ENCODE peak calls at places on chromosomes 2 and 18, in five cellular contexts. One of them, this sample, is unnamed.

GRCh38 chr2:88019985-88020384 is 3.6 kb upstream of the RNU2-63P start:
- DNase-seq in stimulated activated CD8-positive, alpha-beta memory T cell treated with anti-CD3 and anti-CD28 coated beads, Interleukin-7, amount 100 ng/mL, for 1 hour: no peak
- DNase-seq in left ventricle myocardium superior: no peak
- DNase-seq in natural killer cell treated with Interleukin-12 subunit alpha and Interleukin-12 subunit beta and Interleukin-15 and Interleukin-18, amount 100 ng/mL, for 72 hours: no peak
- DNase-seq in sciatic nerve: no peak
- DNase-seq in this sample: no peak

GRCh38 chr2:3322311-3322970 is 55.2 kb downstream of the EIPR1 start:
- DNase-seq in left ventricle myocardium superior: no peak
- DNase-seq in sciatic nerve: no peak
- DNase-seq in natural killer cell treated with Interleukin-12 subunit alpha and Interleukin-12 subunit beta and Interleukin-15 and Interleukin-18, amount 100 ng/mL, for 72 hours: no peak
- DNase-seq in stimulated activated CD8-positive, alpha-beta memory T cell treated with anti-CD3 and anti-CD28 coated beads, Interleukin-7, amount 100 ng/mL, for 1 hour: no peak
- DNase-seq in this sample: no peak

GRCh38 chr18:55588001-55588875 is at the start of gene TCF4:
- DNase-seq in sciatic nerve: peak
- DNase-seq in natural killer cell treated with Interleukin-12 subunit alpha and Interleukin-12 subunit beta and Interleukin-15 and Interleukin-18, amount 100 ng/mL, for 72 hours: peak
- DNase-seq in left ventricle myocardium superior: peak
- DNase-seq in stimulated activated CD8-positive, alpha-beta memory T cell treated with anti-CD3 and anti-CD28 coated beads, Interleukin-7, amount 100 ng/mL, for 1 hour: no peak
- DNase-seq in this sample: peak

GRCh38 chr2:38260469-38260868 is 116.6 kb downstream of the ATL2 start:
- DNase-seq in left ventricle myocardium superior: no peak
- DNase-seq in sciatic nerve: no peak
- DNase-seq in natural killer cell treated with Interleukin-12 subunit alpha and Interleukin-12 subunit beta and Interleukin-15 and Interleukin-18, amount 100 ng/mL, for 72 hours: no peak
- DNase-seq in stimulated activated CD8-positive, alpha-beta memory T cell treated with anti-CD3 and anti-CD28 coated beads, Interleukin-7, amount 100 ng/mL, for 1 hour: no peak
- DNase-seq in this sample: no peak

GRCh38 chr2:26946841-26947784 is 23.3 kb upstream of the MAPRE3 start:
- DNase-seq in natural killer cell treated with Interleukin-12 subunit alpha and Interleukin-12 subunit beta and Interleukin-15 and Interleukin-18, amount 100 ng/mL, for 72 hours: no peak
- DNase-seq in left ventricle myocardium superior: peak
- DNase-seq in sciatic nerve: no peak
- DNase-seq in stimulated activated CD8-positive, alpha-beta memory T cell treated with anti-CD3 and anti-CD28 coated beads, Interleukin-7, amount 100 ng/mL, for 1 hour: no peak
- DNase-seq in this sample: no peak

GRCh38 chr2:9772035-9772998 is 71.0 kb upstream of the TAF1B start:
- DNase-seq in left ventricle myocardium superior: peak
- DNase-seq in sciatic nerve: no peak
- DNase-seq in stimulated activated CD8-positive, alpha-beta memory T cell treated with anti-CD3 and anti-CD28 coated beads, Interleukin-7, amount 100 ng/mL, for 1 hour: no peak
- DNase-seq in natural killer cell treated with Interleukin-12 subunit alpha and Interleukin-12 subunit beta and Interleukin-15 and Interleukin-18, amount 100 ng/mL, for 72 hours: no peak
- DNase-seq in this sample: no peak

GRCh38 chr2:177530513-177531039 is 138.0 kb downstream of the AGPS start:
- DNase-seq in sciatic nerve: no peak
- DNase-seq in stimulated activated CD8-positive, alpha-beta memory T cell treated with anti-CD3 and anti-CD28 coated beads, Interleukin-7, amount 100 ng/mL, for 1 hour: no peak
- DNase-seq in natural killer cell treated with Interleukin-12 subunit alpha and Interleukin-12 subunit beta and Interleukin-15 and Interleukin-18, amount 100 ng/mL, for 72 hours: no peak
- DNase-seq in left ventricle myocardium superior: no peak
- DNase-seq in this sample: no peak

GRCh38 chr2:189486237-189486770 is 45.0 kb downstream of the WDR75 start:
- DNase-seq in stimulated activated CD8-positive, alpha-beta memory T cell treated with anti-CD3 and anti-CD28 coated beads, Interleukin-7, amount 100 ng/mL, for 1 hour: no peak
- DNase-seq in sciatic nerve: no peak
- DNase-seq in natural killer cell treated with Interleukin-12 subunit alpha and Interleukin-12 subunit beta and Interleukin-15 and Interleukin-18, amount 100 ng/mL, for 72 hours: no peak
- DNase-seq in left ventricle myocardium superior: no peak
- DNase-seq in this sample: no peak

GRCh38 chr2:1591978-1592907 is 152.1 kb downstream of the PXDN start:
- DNase-seq in left ventricle myocardium superior: peak
- DNase-seq in sciatic nerve: peak
- DNase-seq in natural killer cell treated with Interleukin-12 subunit alpha and Interleukin-12 subunit beta and Interleukin-15 and Interleukin-18, amount 100 ng/mL, for 72 hours: no peak
- DNase-seq in stimulated activated CD8-positive, alpha-beta memory T cell treated with anti-CD3 and anti-CD28 coated beads, Interleukin-7, amount 100 ng/mL, for 1 hour: no peak
- DNase-seq in this sample: no peak

GRCh38 chr18:56003009-56003408 is 415.0 kb upstream of the TCF4 start:
- DNase-seq in stimulated activated CD8-positive, alpha-beta memory T cell treated with anti-CD3 and anti-CD28 coated beads, Interleukin-7, amount 100 ng/mL, for 1 hour: no peak
- DNase-seq in sciatic nerve: no peak
- DNase-seq in natural killer cell treated with Interleukin-12 subunit alpha and Interleukin-12 subunit beta and Interleukin-15 and Interleukin-18, amount 100 ng/mL, for 72 hours: no peak
- DNase-seq in left ventricle myocardium superior: no peak
- DNase-seq in this sample: no peak

GRCh38 chr2:46379213-46380037 is 82.2 kb downstream of the EPAS1 start:
- DNase-seq in stimulated activated CD8-positive, alpha-beta memory T cell treated with anti-CD3 and anti-CD28 coated beads, Interleukin-7, amount 100 ng/mL, for 1 hour: no peak
- DNase-seq in left ventricle myocardium superior: no peak
- DNase-seq in natural killer cell treated with Interleukin-12 subunit alpha and Interleukin-12 subunit beta and Interleukin-15 and Interleukin-18, amount 100 ng/mL, for 72 hours: no peak
- DNase-seq in sciatic nerve: no peak
- DNase-seq in this sample: no peak

GRCh38 chr2:216081487-216082387 is at the start of the genes PECR and TMEM169:
- DNase-seq in natural killer cell treated with Interleukin-12 subunit alpha and Interleukin-12 subunit beta and Interleukin-15 and Interleukin-18, amount 100 ng/mL, for 72 hours: peak
- DNase-seq in sciatic nerve: peak
- DNase-seq in left ventricle myocardium superior: peak
- DNase-seq in stimulated activated CD8-positive, alpha-beta memory T cell treated with anti-CD3 and anti-CD28 coated beads, Interleukin-7, amount 100 ng/mL, for 1 hour: peak
- DNase-seq in this sample: peak

GRCh38 chr18:22694954-22695353 is 238.2 kb upstream of the RBBP8 start:
- DNase-seq in sciatic nerve: no peak
- DNase-seq in stimulated activated CD8-positive, alpha-beta memory T cell treated with anti-CD3 and anti-CD28 coated beads, Interleukin-7, amount 100 ng/mL, for 1 hour: no peak
- DNase-seq in left ventricle myocardium superior: peak
- DNase-seq in natural killer cell treated with Interleukin-12 subunit alpha and Interleukin-12 subunit beta and Interleukin-15 and Interleukin-18, amount 100 ng/mL, for 72 hours: no peak
- DNase-seq in this sample: no peak

This sample was measured in Peyer's patch.